ENCODE peak calls at places on chromosomes 7 and 10, in seven cellular contexts. M is colonic mucosa; A is IMR-90; J is hypothalamus; C is activated CD8-positive, alpha-beta memory T cell treated with anti-CD3 and anti-CD28 coated beads for 24 hours; I is activated CD4-positive, CD25-positive, alpha-beta regulatory T cell treated with anti-CD3 and anti-CD28 coated beads, Interleukin-2, amount 50 U/mL, for 72 hours; L is activated T-cell treated with anti-CD3 and anti-CD28 coated beads, Interleukin-2, amount 50 U/mL, for 1 hour. Z is an unnamed sample.

GRCh38 chr7:124269774-124270173 is 236.9 kb upstream of the TMEM229A start:
- DNase-seq in I (no peak), C (no peak), L (no peak), M (no peak), J (no peak), A (no peak), Z (no peak)

GRCh38 chr7:38518516-38518915 is 112.7 kb downstream of the AMPH start:
- DNase-seq in I (no peak), L (no peak), M (no peak), A (peak; percentile 41), C (no peak), J (no peak), Z (no peak)

GRCh38 chr7:127943541-127944521 is 87.4 kb downstream of the LRRC4 start:
- DNase-seq in M (no peak), I (no peak), J (peak; percentile 61), C (no peak), A (peak; percentile 72), L (no peak), Z (no peak)

GRCh38 chr7:73446716-73447115 is 13.1 kb downstream of the FZD9 start:
- DNase-seq in A (no peak), I (no peak), C (no peak), L (no peak), J (no peak), M (no peak), Z (no peak)

GRCh38 chr7:118110178-118110577 is 73.8 kb upstream of the LSM8 start:
- DNase-seq in M (no peak), A (no peak), J (no peak), C (no peak), L (no peak), I (no peak), Z (no peak)

GRCh38 chr7:25671087-25671486 is 442.8 kb upstream of the NPVF start:
- DNase-seq in A (no peak), C (no peak), J (no peak), L (no peak), I (no peak), M (no peak), Z (no peak)

GRCh38 chr7:15288746-15289145 is 273.1 kb downstream of the AGMO start:
- DNase-seq in M (no peak), A (no peak), I (no peak), L (no peak), C (no peak), J (no peak), Z (no peak)

GRCh38 chr10:71716406-71716805 is 3.2 kb downstream of the C10orf105 start:
- DNase-seq in M (no peak), L (no peak), J (no peak), C (no peak), A (no peak), I (no peak), Z (no peak)

GRCh38 chr7:79664884-79665676 is 211.6 kb upstream of the MAGI2 start:
- DNase-seq in I (no peak), A (no peak), L (no peak), C (no peak), J (no peak), M (no peak), Z (no peak)

GRCh38 chr10:89926736-89927135 is 225.3 kb downstream of the KIF20B start:
- DNase-seq in C (no peak), M (no peak), L (no peak), I (no peak), A (no peak), J (no peak), Z (no peak)

GRCh38 chr10:113061054-113061430 is 111.0 kb downstream of the TCF7L2 start:
- DNase-seq in A (no peak), J (no peak), C (no peak), L (no peak), M (no peak), I (no peak), Z (no peak)

GRCh38 chr7:136657332-136657942 is 211.0 kb upstream of the CHRM2 start:
- DNase-seq in L (no peak), M (no peak), I (no peak), A (peak; percentile 8), C (no peak), J (no peak), Z (no peak)

GRCh38 chr10:74825371-74826141 is 844 bp upstream of the KAT6B start:
- DNase-seq in J (peak; percentile 82), I (peak; percentile 67), C (peak; percentile 88), L (no peak), M (peak; percentile 49), A (no peak), Z (no peak)

Z was measured in posterior vena cava.